ENCODE peak calls at places on chromosomes 13 and 19, in five cellular contexts. One of them, this sample, is unnamed.

GRCh38 chr19:11451942-11452813 is 16.7 kb downstream of the PRKCSH start:
- DNase-seq in mammary epithelial cell: no peak
- DNase-seq in hepatocyte: no peak
- DNase-seq in HCT116: no peak
- DNase-seq in K562: peak; percentile 42
- DNase-seq in this sample: no peak

GRCh38 chr19:45492627-45493470 is 4.0 kb downstream of the RTN2 start:
- DNase-seq in hepatocyte: peak; percentile 58
- DNase-seq in mammary epithelial cell: no peak
- DNase-seq in K562: peak; percentile 84
- DNase-seq in HCT116: peak; percentile 72
- DNase-seq in this sample: peak; percentile 78

GRCh38 chr19:54042989-54043388 is 20.7 kb downstream of the VSTM1 start:
- DNase-seq in hepatocyte: no peak
- DNase-seq in HCT116: no peak
- DNase-seq in mammary epithelial cell: no peak
- DNase-seq in K562: peak; percentile 1
- DNase-seq in this sample: no peak

GRCh38 chr19:41327076-41327475 is 17.1 kb downstream of the CCDC97 start:
- DNase-seq in mammary epithelial cell: no peak
- DNase-seq in HCT116: no peak
- DNase-seq in K562: no peak
- DNase-seq in hepatocyte: no peak
- DNase-seq in this sample: no peak

GRCh38 chr19:18814063-18814462 is 17.7 kb upstream of the UPF1 start:
- DNase-seq in hepatocyte: no peak
- DNase-seq in mammary epithelial cell: no peak
- DNase-seq in K562: no peak
- DNase-seq in HCT116: no peak
- DNase-seq in this sample: no peak

GRCh38 chr13:58921129-58921528 is 1242.6 kb downstream of the DIAPH3 start:
- DNase-seq in HCT116: no peak
- DNase-seq in K562: no peak
- DNase-seq in hepatocyte: no peak
- DNase-seq in mammary epithelial cell: no peak
- DNase-seq in this sample: no peak

GRCh38 chr13:31038834-31039552 is 106.5 kb downstream of the TEX26 start:
- DNase-seq in HCT116: no peak
- DNase-seq in K562: no peak
- DNase-seq in hepatocyte: no peak
- DNase-seq in mammary epithelial cell: peak; percentile 70
- DNase-seq in this sample: no peak

GRCh38 chr13:30045916-30046704 is 195.7 kb upstream of the UBL3 start:
- DNase-seq in HCT116: no peak
- DNase-seq in K562: no peak
- DNase-seq in mammary epithelial cell: peak; percentile 64
- DNase-seq in hepatocyte: no peak
- DNase-seq in this sample: no peak

GRCh38 chr13:73411067-73411809 is 352.4 kb downstream of the KLF5 start:
- DNase-seq in hepatocyte: no peak
- DNase-seq in HCT116: peak; percentile 77
- DNase-seq in mammary epithelial cell: peak; percentile 90
- DNase-seq in K562: no peak
- DNase-seq in this sample: no peak

GRCh38 chr13:97278395-97279078 is 56.4 kb downstream of the MBNL2 start:
- DNase-seq in hepatocyte: no peak
- DNase-seq in HCT116: no peak
- DNase-seq in mammary epithelial cell: peak; percentile 77
- DNase-seq in K562: no peak
- DNase-seq in this sample: peak; percentile 65

GRCh38 chr19:49130325-49130724 is 11.0 kb downstream of the PPFIA3 start:
- DNase-seq in mammary epithelial cell: no peak
- DNase-seq in HCT116: no peak
- DNase-seq in hepatocyte: no peak
- DNase-seq in K562: no peak
- DNase-seq in this sample: no peak

GRCh38 chr19:13234518-13234917 is 84.3 kb downstream of the IER2 start:
- DNase-seq in HCT116: peak; percentile 33
- DNase-seq in hepatocyte: peak; percentile 62
- DNase-seq in K562: peak; percentile 92
- DNase-seq in mammary epithelial cell: no peak
- DNase-seq in this sample: no peak

GRCh38 chr19:32543107-32543900 is 37.7 kb upstream of the PDCD5 start:
- DNase-seq in hepatocyte: no peak
- DNase-seq in mammary epithelial cell: peak; percentile 28
- DNase-seq in HCT116: no peak
- DNase-seq in K562: no peak
- DNase-seq in this sample: peak; percentile 89

GRCh38 chr13:28744091-28744536 is 25.3 kb upstream of the SLC46A3 start:
- DNase-seq in K562: no peak
- DNase-seq in mammary epithelial cell: no peak
- DNase-seq in HCT116: no peak
- DNase-seq in hepatocyte: no peak
- DNase-seq in this sample: no peak

GRCh38 chr19:12665281-12665573 is 1.3 kb downstream of the MAN2B1 start:
- DNase-seq in K562: no peak
- DNase-seq in HCT116: no peak
- DNase-seq in hepatocyte: no peak
- DNase-seq in mammary epithelial cell: no peak
- DNase-seq in this sample: no peak

GRCh38 chr19:45320997-45321775 is 1.5 kb downstream of the CKM start:
- DNase-seq in K562: no peak
- DNase-seq in hepatocyte: no peak
- DNase-seq in HCT116: no peak
- DNase-seq in mammary epithelial cell: peak; percentile 40
- DNase-seq in this sample: no peak

GRCh38 chr13:114283581-114283980 is 2.2 kb downstream of the UPF3A start:
- DNase-seq in mammary epithelial cell: no peak
- DNase-seq in HCT116: no peak
- DNase-seq in K562: no peak
- DNase-seq in hepatocyte: peak; percentile 21
- DNase-seq in this sample: no peak

GRCh38 chr13:114279146-114279545 is 2.3 kb upstream of the UPF3A start:
- DNase-seq in HCT116: no peak
- DNase-seq in mammary epithelial cell: no peak
- DNase-seq in K562: no peak
- DNase-seq in hepatocyte: no peak
- DNase-seq in this sample: no peak

GRCh38 chr13:114281351-114282142 is at the start of gene UPF3A:
- DNase-seq in K562: peak; percentile 93
- DNase-seq in HCT116: peak; percentile 81
- DNase-seq in hepatocyte: peak; percentile 94
- DNase-seq in mammary epithelial cell: peak; percentile 87
- DNase-seq in this sample: peak; percentile 91

GRCh38 chr13:114282143-114282685 is 813 bp downstream of the UPF3A start:
- DNase-seq in HCT116: no peak
- DNase-seq in K562: peak; percentile 61
- DNase-seq in hepatocyte: peak; percentile 82
- DNase-seq in mammary epithelial cell: peak; percentile 81
- DNase-seq in this sample: no peak

GRCh38 chr13:114279770-114280169 is 1.6 kb upstream of the UPF3A start:
- DNase-seq in HCT116: no peak
- DNase-seq in hepatocyte: no peak
- DNase-seq in mammary epithelial cell: no peak
- DNase-seq in K562: no peak
- DNase-seq in this sample: no peak
- TF ChIP-seq EZH2 in HCT116: no peak
- TF ChIP-seq EZH2 in hepatocyte: no peak
- TF ChIP-seq EZH2 in mammary epithelial cell: no peak
- TF ChIP-seq EZH2 in K562: no peak
- TF ChIP-seq EZH2 in this sample: no peak

GRCh38 chr19:1131718-1132552 is 28.1 kb downstream of the GPX4 start:
- DNase-seq in hepatocyte: peak; percentile 93
- DNase-seq in HCT116: no peak
- DNase-seq in K562: peak; percentile 53
- DNase-seq in mammary epithelial cell: peak; percentile 83
- DNase-seq in this sample: peak; percentile 79

GRCh38 chr19:1134431-1134830 is 30.6 kb downstream of the GPX4 start:
- DNase-seq in mammary epithelial cell: no peak
- DNase-seq in hepatocyte: no peak
- DNase-seq in HCT116: no peak
- DNase-seq in K562: no peak
- DNase-seq in this sample: no peak

GRCh38 chr19:1135454-1135853 is 31.7 kb downstream of the GPX4 start:
- DNase-seq in mammary epithelial cell: no peak
- DNase-seq in K562: no peak
- DNase-seq in hepatocyte: no peak
- DNase-seq in HCT116: no peak
- DNase-seq in this sample: no peak

GRCh38 chr19:1132625-1133383 is 29.0 kb downstream of the GPX4 start:
- DNase-seq in hepatocyte: no peak
- DNase-seq in K562: no peak
- DNase-seq in mammary epithelial cell: no peak
- DNase-seq in HCT116: no peak
- DNase-seq in this sample: no peak

DNA sequence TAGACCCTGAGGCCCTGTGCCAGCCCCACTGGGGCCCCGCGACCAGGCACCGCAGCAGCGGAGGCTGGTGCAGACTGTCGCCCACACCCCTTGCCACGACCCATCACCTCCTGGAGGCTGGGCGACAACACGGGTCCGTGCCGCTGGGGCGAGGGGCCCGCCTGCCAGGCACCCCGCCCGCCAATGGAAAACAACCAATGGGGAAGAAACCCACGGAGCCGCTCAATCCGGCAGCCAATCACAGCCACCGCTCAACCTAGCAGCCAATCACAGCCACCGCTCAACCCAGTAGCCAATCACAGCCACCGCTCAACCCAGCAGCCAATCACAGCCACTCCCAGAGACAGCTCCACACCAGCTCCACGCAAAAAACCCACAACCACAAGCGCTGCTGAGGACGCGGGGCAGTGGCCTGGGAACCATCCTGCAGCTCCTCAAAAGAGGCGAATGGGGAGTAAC is 29.7 kb downstream of the GPX4 start:
- DNase-seq in K562: peak; percentile 85
- DNase-seq in hepatocyte: no peak
- DNase-seq in HCT116: peak; percentile 34
- DNase-seq in mammary epithelial cell: no peak
- DNase-seq in this sample: no peak
- TF ChIP-seq EZH2 in K562: no peak
- TF ChIP-seq EZH2 in hepatocyte: no peak
- TF ChIP-seq EZH2 in HCT116: no peak
- TF ChIP-seq EZH2 in mammary epithelial cell: no peak
- TF ChIP-seq EZH2 in this sample: no peak

GRCh38 chr13:25046274-25046984 is 49.5 kb upstream of the PABPC3 start:
- DNase-seq in K562: no peak
- DNase-seq in mammary epithelial cell: no peak
- DNase-seq in hepatocyte: peak; percentile 16
- DNase-seq in HCT116: no peak
- DNase-seq in this sample: no peak

GRCh38 chr13:25044071-25044470 is 51.9 kb upstream of the PABPC3 start:
- DNase-seq in hepatocyte: no peak
- DNase-seq in HCT116: no peak
- DNase-seq in K562: no peak
- DNase-seq in mammary epithelial cell: no peak
- DNase-seq in this sample: no peak

GRCh38 chr13:25051065-25051464 is 44.9 kb upstream of the PABPC3 start:
- DNase-seq in mammary epithelial cell: no peak
- DNase-seq in hepatocyte: no peak
- DNase-seq in HCT116: no peak
- DNase-seq in K562: no peak
- DNase-seq in this sample: no peak

GRCh38 chr13:25042141-25042540 is 53.8 kb upstream of the PABPC3 start:
- DNase-seq in mammary epithelial cell: no peak
- DNase-seq in K562: no peak
- DNase-seq in hepatocyte: no peak
- DNase-seq in HCT116: no peak
- DNase-seq in this sample: no peak

GRCh38 chr13:25046985-25047660 is 48.8 kb upstream of the PABPC3 start:
- DNase-seq in HCT116: no peak
- DNase-seq in K562: no peak
- DNase-seq in mammary epithelial cell: peak; percentile 26
- DNase-seq in hepatocyte: peak; percentile 43
- DNase-seq in this sample: no peak
- TF ChIP-seq EZH2 in HCT116: no peak
- TF ChIP-seq EZH2 in K562: no peak
- TF ChIP-seq EZH2 in mammary epithelial cell: no peak
- TF ChIP-seq EZH2 in hepatocyte: no peak
- TF ChIP-seq EZH2 in this sample: no peak

DNA sequence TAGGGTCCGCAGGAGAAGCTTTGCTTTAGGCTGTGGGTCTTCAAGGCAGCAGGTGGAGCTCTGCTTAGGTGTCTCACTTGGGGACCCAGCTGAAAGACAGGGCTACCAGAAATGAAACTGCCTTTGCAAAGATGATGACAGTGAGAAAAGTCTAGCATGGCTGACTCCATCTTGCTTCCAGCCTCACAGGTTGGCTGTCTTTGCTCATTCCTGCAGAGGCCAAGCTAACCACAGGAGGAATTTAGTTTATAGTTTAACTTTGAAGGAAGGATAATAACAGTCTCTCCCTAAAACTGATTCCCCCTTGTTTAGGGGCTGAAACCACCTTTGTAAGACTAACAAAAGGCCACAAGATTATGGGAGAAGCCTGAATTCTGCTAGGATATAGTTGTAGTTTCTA is 252.4 kb downstream of the UQCRFS1 start:
- DNase-seq in K562: no peak
- DNase-seq in HCT116: no peak
- DNase-seq in mammary epithelial cell: no peak
- DNase-seq in hepatocyte: no peak
- DNase-seq in this sample: no peak
- TF ChIP-seq EZH2 in K562: no peak
- TF ChIP-seq EZH2 in HCT116: no peak
- TF ChIP-seq EZH2 in mammary epithelial cell: no peak
- TF ChIP-seq EZH2 in hepatocyte: no peak
- TF ChIP-seq EZH2 in this sample: no peak

GRCh38 chr13:98434060-98434459 is 142.8 kb downstream of the STK24 start:
- DNase-seq in hepatocyte: no peak
- DNase-seq in mammary epithelial cell: no peak
- DNase-seq in HCT116: no peak
- DNase-seq in K562: no peak
- DNase-seq in this sample: no peak
- TF ChIP-seq EZH2 in hepatocyte: no peak
- TF ChIP-seq EZH2 in mammary epithelial cell: no peak
- TF ChIP-seq EZH2 in HCT116: no peak
- TF ChIP-seq EZH2 in K562: no peak
- TF ChIP-seq EZH2 in this sample: no peak

GRCh38 chr13:77329133-77330008 is 2.5 kb upstream of the MYCBP2 start:
- DNase-seq in mammary epithelial cell: peak; percentile 92
- DNase-seq in hepatocyte: peak; percentile 93
- DNase-seq in K562: peak; percentile 54
- DNase-seq in HCT116: peak; percentile 95
- DNase-seq in this sample: peak; percentile 88
- TF ChIP-seq EZH2 in mammary epithelial cell: no peak
- TF ChIP-seq EZH2 in hepatocyte: no peak
- TF ChIP-seq EZH2 in K562: no peak
- TF ChIP-seq EZH2 in HCT116: no peak
- TF ChIP-seq EZH2 in this sample: no peak

GRCh38 chr19:588758-589692 is 656 bp upstream of the HCN2 start:
- DNase-seq in mammary epithelial cell: no peak
- DNase-seq in hepatocyte: no peak
- DNase-seq in K562: no peak
- DNase-seq in HCT116: no peak
- DNase-seq in this sample: no peak
- TF ChIP-seq EZH2 in mammary epithelial cell: no peak
- TF ChIP-seq EZH2 in hepatocyte: peak; percentile 54
- TF ChIP-seq EZH2 in K562: no peak
- TF ChIP-seq EZH2 in HCT116: no peak
- TF ChIP-seq EZH2 in this sample: no peak

This sample was measured in PC-9.